ENCODE peak calls at places on chromosomes 2 and 18, in six cellular contexts. N is breast epithelium; K is mammary epithelial cell; H is A549; D is CD4-positive, alpha-beta T cell; U is substantia nigra. G is an unnamed sample.

GRCh38 chr2:109063326-109063670 is 65.7 kb upstream of the SH3RF3 start:
- DNase-seq in D (no peak), H (no peak), U (no peak), N (no peak), K (no peak), G (no peak)

GRCh38 chr2:12504443-12504842 is 212.3 kb upstream of the TRIB2 start:
- DNase-seq in U (no peak), N (no peak), D (no peak), H (no peak), K (peak), G (no peak)

GRCh38 chr18:74665346-74665745 is 67.7 kb downstream of the ZNF407 start:
- DNase-seq in D (no peak), K (no peak), N (no peak), H (no peak), U (no peak), G (no peak)

GRCh38 chr18:46067431-46068007 is 4.5 kb downstream of the PSTPIP2 start:
- DNase-seq in H (peak), D (no peak), U (no peak), N (no peak), K (no peak), G (peak)

GRCh38 chr2:206084468-206084869 is 1.5 kb downstream of the INO80D start:
- DNase-seq in N (peak), U (peak), K (peak), H (peak), D (no peak), G (no peak)

GRCh38 chr2:164514491-164514890 is 106.8 kb downstream of the GRB14 start:
- DNase-seq in U (no peak), D (no peak), H (peak), K (peak), N (peak), G (peak)

GRCh38 chr2:40103590-40103989 is 324.5 kb upstream of the THUMPD2 start:
- DNase-seq in K (no peak), H (no peak), U (no peak), N (no peak), D (no peak), G (no peak)

GRCh38 chr2:234879671-234880455 is 72.0 kb upstream of the SH3BP4 start:
- DNase-seq in K (peak), N (no peak), H (peak), D (no peak), U (no peak), G (no peak)

GRCh38 chr2:202109737-202110184 is 36.7 kb downstream of the KIAA2012 start:
- DNase-seq in H (no peak), K (no peak), N (no peak), D (no peak), U (no peak), G (no peak)

GRCh38 chr2:74985983-74986382 is 27.5 kb downstream of the POLE4 start:
- DNase-seq in K (no peak), H (no peak), U (no peak), D (no peak), N (no peak), G (no peak)

GRCh38 chr2:2547451-2547850 is 216.4 kb upstream of the MYT1L start:
- DNase-seq in N (no peak), K (no peak), H (no peak), D (no peak), U (peak), G (no peak)

GRCh38 chr2:182066439-182067061 is 80.9 kb downstream of the PPP1R1C start:
- DNase-seq in U (no peak), N (no peak), D (no peak), H (no peak), K (peak), G (peak)

GRCh38 chr18:286515-287310 is 18.9 kb upstream of the THOC1 start:
- DNase-seq in N (no peak), U (no peak), D (no peak), K (no peak), H (peak), G (no peak)

GRCh38 chr18:23250893-23251656 is 115.8 kb downstream of the CABLES1 start:
- DNase-seq in D (no peak), N (no peak), H (no peak), K (no peak), U (no peak), G (no peak)

GRCh38 chr2:191231995-191232394 is 13.2 kb upstream of the MYO1B start:
- DNase-seq in K (no peak), D (no peak), H (no peak), U (no peak), N (no peak), G (no peak)

GRCh38 chr18:35174093-35174731 is 66.6 kb upstream of the ZNF397 start:
- DNase-seq in U (no peak), H (no peak), D (no peak), K (no peak), N (no peak), G (no peak)

GRCh38 chr2:144339048-144339447 is 180.9 kb downstream of the ZEB2 start:
- DNase-seq in H (no peak), D (no peak), U (no peak), K (no peak), N (no peak), G (no peak)

GRCh38 chr2:55045685-55046221 is 4.5 kb downstream of the RTN4 start:
- DNase-seq in U (no peak), N (no peak), K (no peak), H (no peak), D (no peak), G (no peak)

GRCh38 chr18:57048859-57049258 is 98.0 kb upstream of the BOD1L2 start:
- DNase-seq in K (no peak), H (no peak), D (no peak), N (no peak), U (no peak), G (no peak)

GRCh38 chr18:57286949-57287348 is 65.4 kb upstream of the ST8SIA3 start:
- DNase-seq in N (no peak), H (no peak), D (no peak), K (no peak), U (no peak), G (no peak)

GRCh38 chr2:149858916-149859634 is 271.5 kb upstream of the MMADHC start:
- DNase-seq in N (no peak), U (no peak), D (no peak), K (no peak), H (peak), G (no peak)

GRCh38 chr2:168029071-168029470 is 218.3 kb downstream of the STK39 start:
- DNase-seq in U (no peak), H (no peak), D (no peak), N (no peak), K (no peak), G (no peak)

GRCh38 chr2:9693138-9693520 is 62.3 kb upstream of the YWHAQ start:
- DNase-seq in D (no peak), K (peak), U (no peak), H (no peak), N (no peak), G (peak)

GRCh38 chr18:75168654-75169053 is 40.3 kb downstream of the PTGR3 start:
- DNase-seq in U (no peak), D (no peak), H (no peak), N (no peak), K (no peak), G (no peak)

GRCh38 chr2:10222-10875 is 36.0 kb downstream of the FAM110C start:
- DNase-seq in H (no peak), U (no peak), D (peak), K (no peak), N (no peak), G (no peak)

GRCh38 chr2:241363316-241363879 is 7.3 kb downstream of the FARP2 start:
- DNase-seq in U (no peak), D (no peak), K (no peak), H (no peak), N (no peak), G (no peak)

GRCh38 chr2:70977605-70978205 is 725 bp upstream of the ANKRD53 start:
- DNase-seq in D (no peak), U (no peak), H (no peak), N (peak), K (peak), G (peak)

GRCh38 chr2:64222351-64222750 is 78.1 kb upstream of the PELI1 start:
- DNase-seq in D (no peak), H (no peak), U (no peak), N (peak), K (peak), G (no peak)

GRCh38 chr2:153074207-153074606 is 355.8 kb downstream of the ARL6IP6 start:
- DNase-seq in D (no peak), H (no peak), N (no peak), K (peak), U (no peak), G (no peak)

GRCh38 chr18:58242435-58242834 is 198.4 kb downstream of the NEDD4L start:
- DNase-seq in D (no peak), N (no peak), H (no peak), K (no peak), U (no peak), G (no peak)

GRCh38 chr2:181368036-181368435 is 89.2 kb upstream of the ITGA4 start:
- DNase-seq in K (no peak), H (no peak), U (no peak), D (no peak), N (no peak), G (no peak)

GRCh38 chr2:134207589-134208209 is 46.2 kb upstream of the MGAT5 start:
- DNase-seq in K (peak), D (peak), U (no peak), N (no peak), H (peak), G (no peak)

GRCh38 chr2:177187631-177188312 is 24.8 kb upstream of the HNRNPA3 start:
- DNase-seq in H (no peak), K (no peak), D (no peak), U (no peak), N (no peak), G (no peak)

GRCh38 chr18:69934866-69935265 is 12.8 kb downstream of the CD226 start:
- DNase-seq in D (no peak), K (no peak), U (no peak), H (no peak), N (no peak), G (no peak)
- H3K27ac ChIP-seq in D (peak), K (no peak), U (no peak), H (no peak), N (no peak), G (no peak)

DNA sequence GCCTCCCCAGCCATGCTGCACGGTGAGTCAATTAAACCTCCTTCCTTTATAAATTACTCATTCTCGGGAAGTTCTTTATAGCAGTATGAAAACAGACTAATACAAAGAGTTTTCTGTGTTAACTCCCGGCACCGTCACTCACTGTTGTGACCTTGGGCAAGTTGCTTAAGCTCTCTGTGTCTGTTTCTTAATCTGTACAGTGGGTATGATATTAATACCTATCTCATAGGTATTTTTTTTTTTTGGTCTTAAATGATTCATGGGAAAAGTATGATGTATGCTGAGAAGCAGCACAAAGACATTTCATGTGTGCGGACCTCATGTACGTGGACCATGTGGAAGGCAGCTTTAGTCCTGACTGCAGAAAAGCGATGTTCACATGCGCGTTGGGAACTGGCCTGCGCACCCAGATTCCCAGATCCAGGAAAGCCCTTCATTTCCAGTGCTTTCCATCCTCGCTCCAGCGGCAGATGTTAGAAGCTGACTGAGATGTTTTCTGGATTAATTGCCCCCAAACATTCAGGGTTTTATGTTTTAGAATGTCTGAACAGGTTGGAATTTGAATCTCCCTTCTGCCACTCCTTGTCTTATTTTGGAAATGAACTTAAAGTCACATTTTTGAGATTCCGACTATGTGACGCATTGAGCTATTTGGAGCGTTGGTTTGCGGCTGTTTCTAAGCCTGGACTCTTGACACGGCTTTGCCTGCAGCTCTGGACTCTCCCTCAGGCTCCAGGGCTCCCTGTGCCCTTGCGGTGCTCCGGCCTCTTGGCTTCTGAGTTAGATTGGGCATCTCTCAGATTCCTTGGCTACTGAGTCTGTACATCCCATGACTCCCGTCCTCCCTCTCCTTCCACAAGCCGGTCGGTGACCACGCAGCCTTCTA is 61.4 kb downstream of the SLC4A3 start:
- DNase-seq in U (no peak), N (peak), K (peak), H (no peak), D (no peak), G (peak)
- H3K27ac ChIP-seq in U (no peak), N (peak), K (peak), H (no peak), D (no peak), G (peak)

DNA sequence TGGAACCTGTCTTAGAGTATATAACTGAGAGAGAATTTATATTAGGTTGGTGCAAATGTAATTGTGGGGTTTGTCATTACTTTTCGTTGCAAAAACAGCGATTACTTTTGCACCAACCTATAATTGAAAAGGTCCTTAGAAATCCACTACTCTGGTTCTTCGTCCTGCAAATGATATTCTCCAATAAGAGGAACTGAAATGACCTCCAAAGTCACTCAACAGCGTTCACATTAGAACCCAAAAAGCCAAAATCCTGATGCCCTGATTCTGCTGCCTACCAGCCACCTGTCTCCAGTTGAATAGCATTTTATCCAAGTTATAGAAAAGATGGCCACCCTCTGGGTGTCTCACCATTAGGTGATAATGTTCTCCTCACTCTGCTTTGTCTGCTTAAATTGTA is 230.6 kb downstream of the SETBP1 start:
- DNase-seq in K (no peak), H (no peak), N (no peak), U (no peak), D (no peak), G (no peak)
- H3K27ac ChIP-seq in K (no peak), H (no peak), N (no peak), U (no peak), D (no peak), G (no peak)

GRCh38 chr2:58908501-58909154 is 667.5 kb upstream of the FANCL start:
- DNase-seq in K (no peak), U (no peak), D (no peak), N (no peak), H (no peak), G (no peak)

GRCh38 chr2:58906151-58906645 is 665.1 kb upstream of the FANCL start:
- DNase-seq in K (no peak), N (no peak), U (no peak), H (no peak), D (no peak), G (no peak)

GRCh38 chr2:58904091-58904490 is 663.0 kb upstream of the FANCL start:
- DNase-seq in K (no peak), H (no peak), D (no peak), U (no peak), N (no peak), G (no peak)

GRCh38 chr2:58903427-58903826 is 662.3 kb upstream of the FANCL start:
- DNase-seq in K (no peak), U (no peak), N (no peak), D (no peak), H (no peak), G (no peak)

GRCh38 chr2:58907644-58908043 is 666.5 kb upstream of the FANCL start:
- DNase-seq in H (no peak), N (no peak), D (no peak), U (no peak), K (no peak), G (no peak)
- H3K27ac ChIP-seq in H (no peak), N (no peak), D (no peak), U (no peak), K (no peak), G (no peak)

DNA sequence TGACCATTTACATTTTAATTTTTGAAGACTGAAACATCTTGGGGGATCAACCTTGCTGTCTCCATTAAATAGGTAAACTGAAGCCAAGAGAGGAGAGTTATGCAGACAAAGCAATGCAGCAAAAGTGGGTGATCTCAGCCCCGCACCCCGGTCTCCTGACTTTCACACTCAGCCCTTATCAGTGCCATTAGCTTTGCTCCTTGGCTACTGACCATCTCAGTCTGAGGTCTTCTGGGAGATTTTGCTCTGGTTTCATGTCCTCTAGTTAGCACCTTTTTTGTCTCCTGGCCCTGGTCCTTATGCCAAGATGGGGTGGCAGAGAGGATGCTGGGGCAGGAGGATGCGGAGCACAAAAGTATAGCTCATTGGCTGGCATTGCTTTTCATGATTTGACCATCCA is 61.4 kb downstream of the SETBP1 start:
- DNase-seq in D (no peak), K (no peak), U (no peak), N (no peak), H (no peak), G (no peak)
- H3K27ac ChIP-seq in D (no peak), K (no peak), U (no peak), N (peak), H (no peak), G (no peak)

GRCh38 chr2:120224256-120224655 is 1.1 kb upstream of the TMEM185B start:
- DNase-seq in H (no peak), D (no peak), N (no peak), K (no peak), U (no peak), G (no peak)

GRCh38 chr2:120226296-120226695 is 3.1 kb upstream of the TMEM185B start:
- DNase-seq in N (no peak), D (no peak), H (no peak), K (no peak), U (no peak), G (no peak)

GRCh38 chr2:120227111-120227991 is 4.2 kb upstream of the TMEM185B start:
- DNase-seq in U (no peak), D (no peak), N (no peak), H (no peak), K (peak), G (no peak)

GRCh38 chr2:120224735-120225548 is 1.7 kb upstream of the TMEM185B start:
- DNase-seq in N (no peak), H (no peak), D (no peak), K (no peak), U (no peak), G (no peak)

DNA sequence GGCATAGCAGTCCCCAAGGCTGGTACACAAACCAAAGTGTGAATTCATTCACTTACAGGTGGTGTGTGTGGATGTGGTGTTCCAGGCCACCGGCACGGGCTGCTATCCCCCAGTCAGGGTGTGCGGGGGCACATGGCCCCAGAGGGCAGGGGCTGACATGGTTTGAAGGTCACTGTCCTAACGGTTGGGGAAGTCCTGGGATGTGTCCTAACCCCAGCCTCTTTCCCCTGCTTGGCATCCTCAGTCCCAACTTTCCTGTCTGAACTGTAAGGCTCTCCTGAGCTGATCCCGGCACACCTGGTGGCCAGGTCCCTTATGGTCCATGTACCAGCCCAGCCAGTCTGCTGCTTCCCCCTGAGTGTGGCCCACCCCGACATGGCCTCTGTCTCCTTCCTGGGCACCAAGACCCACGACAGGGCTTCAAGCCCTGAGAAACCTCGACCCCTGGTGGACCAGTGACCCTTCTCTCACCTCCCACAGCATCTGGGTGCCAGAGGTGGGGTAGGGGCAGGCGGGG is 2.4 kb upstream of the TMEM185B start:
- DNase-seq in K (no peak), H (no peak), U (no peak), D (no peak), N (no peak), G (no peak)
- H3K27ac ChIP-seq in K (no peak), H (no peak), U (no peak), D (no peak), N (no peak), G (no peak)

GRCh38 chr18:21996261-21996892 is 173.0 kb upstream of the GATA6 start:
- DNase-seq in U (no peak), D (no peak), N (peak), H (no peak), K (no peak), G (no peak)
- H3K27ac ChIP-seq in U (no peak), D (no peak), N (peak), H (no peak), K (no peak), G (no peak)